ENCODE peak calls at places on chromosomes 7 and 10, in ten cellular contexts. I, A, B, D, E, W, F, O, U and J are unnamed samples.

GRCh38 chr10:9253121-9253520 is 1198.6 kb downstream of the GATA3 start:
- DNase-seq in I (peak; percentile 81), A (no peak), B (peak; percentile 5), D (peak; percentile 14), E (no peak), W (peak; percentile 50), F (no peak), O (no peak), U (peak; percentile 61), J (peak; percentile 55)

GRCh38 chr7:36343548-36343947 is 46.1 kb upstream of the ANLN start:
- DNase-seq in I (no peak), A (no peak), B (no peak), D (no peak), E (no peak), W (no peak), F (no peak), O (no peak), U (no peak), J (no peak)

GRCh38 chr7:47596502-47597202 is 14.7 kb upstream of the TNS3 start:
- DNase-seq in I (no peak), A (no peak), B (no peak), D (no peak), E (peak; percentile 62), W (no peak), F (peak; percentile 55), O (no peak), U (peak; percentile 85), J (no peak)

GRCh38 chr10:133405844-133406527 is 12.0 kb downstream of the MTG1 start:
- DNase-seq in I (no peak), A (no peak), B (no peak), D (no peak), E (no peak), W (peak; percentile 64), F (no peak), O (no peak), U (peak; percentile 56), J (peak; percentile 8)

GRCh38 chr7:36765605-36766004 is 41.3 kb upstream of the AOAH start:
- DNase-seq in I (no peak), A (no peak), B (no peak), D (no peak), E (no peak), W (no peak), F (no peak), O (no peak), U (no peak), J (no peak)

GRCh38 chr7:129821476-129821875 is 131.3 kb downstream of the UBE2H start:
- DNase-seq in I (no peak), A (no peak), B (no peak), D (no peak), E (no peak), W (no peak), F (no peak), O (no peak), U (no peak), J (no peak)

GRCh38 chr10:8393531-8393930 is 339.0 kb downstream of the GATA3 start:
- DNase-seq in I (no peak), A (no peak), B (no peak), D (no peak), E (no peak), W (no peak), F (no peak), O (no peak), U (no peak), J (no peak)

GRCh38 chr7:147567043-147567442 is 1023.5 kb upstream of the C7orf33 start:
- DNase-seq in I (no peak), A (no peak), B (no peak), D (no peak), E (peak; percentile 40), W (no peak), F (no peak), O (no peak), U (no peak), J (no peak)

GRCh38 chr10:118045842-118046490 is 775 bp downstream of the RAB11FIP2 start:
- DNase-seq in I (peak; percentile 31), A (peak; percentile 13), B (peak; percentile 39), D (peak; percentile 21), E (peak; percentile 45), W (peak; percentile 65), F (no peak), O (no peak), U (peak; percentile 54), J (peak; percentile 38)

GRCh38 chr7:45885264-45885882 is 2.9 kb upstream of the IGFBP1 start:
- DNase-seq in I (peak; percentile 89), A (no peak), B (peak; percentile 93), D (no peak), E (no peak), W (peak; percentile 59), F (no peak), O (no peak), U (peak; percentile 91), J (peak; percentile 53)

GRCh38 chr10:49690673-49691356 is 11.4 kb downstream of the C10orf53 start:
- DNase-seq in I (no peak), A (no peak), B (no peak), D (peak; percentile 15), E (no peak), W (no peak), F (no peak), O (no peak), U (no peak), J (no peak)

GRCh38 chr7:1994931-1995330 is 237.8 kb downstream of the MAD1L1 start:
- DNase-seq in I (no peak), A (no peak), B (no peak), D (no peak), E (no peak), W (no peak), F (no peak), O (no peak), U (no peak), J (no peak)

GRCh38 chr7:112254166-112254565 is 47.7 kb downstream of the ZNF277 start:
- DNase-seq in I (no peak), A (no peak), B (no peak), D (no peak), E (no peak), W (no peak), F (no peak), O (no peak), U (no peak), J (no peak)

GRCh38 chr7:19621740-19622139 is 87.1 kb downstream of the POLR1F start:
- DNase-seq in I (peak; percentile 14), A (no peak), B (peak; percentile 24), D (no peak), E (no peak), W (peak; percentile 18), F (peak; percentile 31), O (no peak), U (peak; percentile 94), J (peak; percentile 58)

GRCh38 chr10:52563361-52563760 is 209.2 kb downstream of the MBL2 start:
- DNase-seq in I (no peak), A (no peak), B (no peak), D (no peak), E (no peak), W (peak; percentile 16), F (no peak), O (no peak), U (no peak), J (no peak)

GRCh38 chr10:81036257-81036656 is 498.6 kb downstream of the SH2D4B start:
- DNase-seq in I (no peak), A (no peak), B (no peak), D (no peak), E (no peak), W (no peak), F (no peak), O (no peak), U (no peak), J (no peak)

GRCh38 chr10:3904419-3904975 is 119.5 kb upstream of the KLF6 start:
- DNase-seq in I (no peak), A (no peak), B (no peak), D (no peak), E (no peak), W (no peak), F (no peak), O (no peak), U (no peak), J (no peak)

GRCh38 chr7:150412518-150413247 is 33.6 kb downstream of the ZNF775 start:
- DNase-seq in I (no peak), A (no peak), B (no peak), D (no peak), E (no peak), W (no peak), F (no peak), O (no peak), U (no peak), J (no peak)

GRCh38 chr10:131936756-131937155 is 35.9 kb downstream of the PPP2R2D start:
- DNase-seq in I (no peak), A (no peak), B (no peak), D (no peak), E (no peak), W (no peak), F (no peak), O (no peak), U (no peak), J (no peak)

GRCh38 chr10:29957887-29958330 is 101.5 kb downstream of the JCAD start:
- DNase-seq in I (no peak), A (no peak), B (no peak), D (no peak), E (no peak), W (no peak), F (no peak), O (peak; percentile 44), U (peak; percentile 84), J (peak; percentile 50)

GRCh38 chr7:36048902-36049240 is 104.2 kb upstream of the EEPD1 start:
- DNase-seq in I (no peak), A (no peak), B (no peak), D (peak; percentile 11), E (no peak), W (peak; percentile 56), F (no peak), O (no peak), U (no peak), J (no peak)